ENCODE peak calls at places on chromosomes 4 and X, in nine cellular contexts. One of them, this sample, is unnamed.

GRCh38 chr4:128600410-128600809 is 209.1 kb upstream of the JADE1 start:
- DNase-seq in heart right ventricle: no peak
- DNase-seq in brain microvascular endothelial cell: no peak
- DNase-seq in fibroblast of lung: peak; percentile 61
- DNase-seq in left lung: no peak
- DNase-seq in testis: peak; percentile 53
- DNase-seq in naive thymus-derived CD4-positive, alpha-beta T cell: no peak
- DNase-seq in OCI-LY7: no peak
- DNase-seq in right lobe of liver: no peak
- DNase-seq in this sample: peak; percentile 34

GRCh38 chr4:113141901-113142346 is 92.5 kb downstream of the ANK2 start:
- DNase-seq in heart right ventricle: no peak
- DNase-seq in brain microvascular endothelial cell: peak; percentile 73
- DNase-seq in fibroblast of lung: peak; percentile 80
- DNase-seq in left lung: no peak
- DNase-seq in testis: no peak
- DNase-seq in naive thymus-derived CD4-positive, alpha-beta T cell: no peak
- DNase-seq in OCI-LY7: no peak
- DNase-seq in right lobe of liver: no peak
- DNase-seq in this sample: no peak

GRCh38 chrX:44344194-44344593 is 722 bp upstream of the EFHC2 start:
- DNase-seq in heart right ventricle: no peak
- DNase-seq in brain microvascular endothelial cell: no peak
- DNase-seq in fibroblast of lung: no peak
- DNase-seq in left lung: peak; percentile 41
- DNase-seq in testis: peak; percentile 14
- DNase-seq in naive thymus-derived CD4-positive, alpha-beta T cell: peak; percentile 61
- DNase-seq in OCI-LY7: no peak
- DNase-seq in right lobe of liver: peak; percentile 40
- DNase-seq in this sample: peak; percentile 9

GRCh38 chrX:107563851-107564250 is 64.5 kb upstream of the PRPS1 start:
- DNase-seq in heart right ventricle: no peak
- DNase-seq in brain microvascular endothelial cell: no peak
- DNase-seq in fibroblast of lung: no peak
- DNase-seq in left lung: no peak
- DNase-seq in testis: no peak
- DNase-seq in naive thymus-derived CD4-positive, alpha-beta T cell: no peak
- DNase-seq in OCI-LY7: no peak
- DNase-seq in right lobe of liver: no peak
- DNase-seq in this sample: no peak

GRCh38 chrX:113833656-113834055 is 750.2 kb upstream of the HTR2C start:
- DNase-seq in heart right ventricle: no peak
- DNase-seq in brain microvascular endothelial cell: no peak
- DNase-seq in fibroblast of lung: no peak
- DNase-seq in left lung: no peak
- DNase-seq in testis: no peak
- DNase-seq in naive thymus-derived CD4-positive, alpha-beta T cell: no peak
- DNase-seq in OCI-LY7: no peak
- DNase-seq in right lobe of liver: no peak
- DNase-seq in this sample: no peak

GRCh38 chr4:152780267-152780811 is 585 bp downstream of the ARFIP1 start:
- DNase-seq in heart right ventricle: peak; percentile 11
- DNase-seq in brain microvascular endothelial cell: peak; percentile 9
- DNase-seq in fibroblast of lung: no peak
- DNase-seq in left lung: no peak
- DNase-seq in testis: peak; percentile 41
- DNase-seq in naive thymus-derived CD4-positive, alpha-beta T cell: no peak
- DNase-seq in OCI-LY7: no peak
- DNase-seq in right lobe of liver: no peak
- DNase-seq in this sample: no peak

GRCh38 chr4:184544711-184545409 is 70.5 kb upstream of the IRF2 start:
- DNase-seq in heart right ventricle: no peak
- DNase-seq in brain microvascular endothelial cell: no peak
- DNase-seq in fibroblast of lung: peak; percentile 21
- DNase-seq in left lung: no peak
- DNase-seq in testis: no peak
- DNase-seq in naive thymus-derived CD4-positive, alpha-beta T cell: no peak
- DNase-seq in OCI-LY7: no peak
- DNase-seq in right lobe of liver: no peak
- DNase-seq in this sample: no peak

GRCh38 chr4:85756938-85757337 is 282.0 kb downstream of the ARHGAP24 start:
- DNase-seq in heart right ventricle: peak; percentile 61
- DNase-seq in brain microvascular endothelial cell: peak; percentile 48
- DNase-seq in fibroblast of lung: peak; percentile 63
- DNase-seq in left lung: no peak
- DNase-seq in testis: no peak
- DNase-seq in naive thymus-derived CD4-positive, alpha-beta T cell: no peak
- DNase-seq in OCI-LY7: peak; percentile 68
- DNase-seq in right lobe of liver: no peak
- DNase-seq in this sample: peak; percentile 15

GRCh38 chrX:41716767-41717473 is 7.1 kb upstream of the GPR82 start:
- DNase-seq in heart right ventricle: no peak
- DNase-seq in brain microvascular endothelial cell: no peak
- DNase-seq in fibroblast of lung: no peak
- DNase-seq in left lung: no peak
- DNase-seq in testis: no peak
- DNase-seq in naive thymus-derived CD4-positive, alpha-beta T cell: no peak
- DNase-seq in OCI-LY7: no peak
- DNase-seq in right lobe of liver: no peak
- DNase-seq in this sample: peak; percentile 54

GRCh38 chr4:139875456-139875855 is 209.8 kb downstream of the MGST2 start:
- DNase-seq in heart right ventricle: no peak
- DNase-seq in brain microvascular endothelial cell: no peak
- DNase-seq in fibroblast of lung: no peak
- DNase-seq in left lung: no peak
- DNase-seq in testis: no peak
- DNase-seq in naive thymus-derived CD4-positive, alpha-beta T cell: no peak
- DNase-seq in OCI-LY7: no peak
- DNase-seq in right lobe of liver: no peak
- DNase-seq in this sample: no peak

GRCh38 chr4:10093801-10094552 is 22.6 kb downstream of the WDR1 start:
- DNase-seq in heart right ventricle: peak; percentile 75
- DNase-seq in brain microvascular endothelial cell: peak; percentile 96
- DNase-seq in fibroblast of lung: peak; percentile 64
- DNase-seq in left lung: no peak
- DNase-seq in testis: no peak
- DNase-seq in naive thymus-derived CD4-positive, alpha-beta T cell: no peak
- DNase-seq in OCI-LY7: no peak
- DNase-seq in right lobe of liver: no peak
- DNase-seq in this sample: no peak

GRCh38 chrX:70480660-70481018 is 36.0 kb downstream of the DLG3 start:
- DNase-seq in heart right ventricle: peak; percentile 41
- DNase-seq in brain microvascular endothelial cell: peak; percentile 20
- DNase-seq in fibroblast of lung: no peak
- DNase-seq in left lung: no peak
- DNase-seq in testis: peak; percentile 43
- DNase-seq in naive thymus-derived CD4-positive, alpha-beta T cell: no peak
- DNase-seq in OCI-LY7: no peak
- DNase-seq in right lobe of liver: no peak
- DNase-seq in this sample: no peak
- H3K27ac ChIP-seq in heart right ventricle: peak overlapping the region; percentile 83
- H3K27ac ChIP-seq in brain microvascular endothelial cell: peak overlapping the region; percentile 91
- H3K27ac ChIP-seq in fibroblast of lung: peak overlapping the region; percentile 89
- H3K27ac ChIP-seq in left lung: no peak overlapping the region
- H3K27ac ChIP-seq in testis: no peak overlapping the region
- H3K27ac ChIP-seq in naive thymus-derived CD4-positive, alpha-beta T cell: no peak overlapping the region
- H3K27ac ChIP-seq in OCI-LY7: no peak overlapping the region
- H3K27ac ChIP-seq in right lobe of liver: no peak overlapping the region
- H3K27ac ChIP-seq in this sample: peak overlapping the region; percentile 89

DNA sequence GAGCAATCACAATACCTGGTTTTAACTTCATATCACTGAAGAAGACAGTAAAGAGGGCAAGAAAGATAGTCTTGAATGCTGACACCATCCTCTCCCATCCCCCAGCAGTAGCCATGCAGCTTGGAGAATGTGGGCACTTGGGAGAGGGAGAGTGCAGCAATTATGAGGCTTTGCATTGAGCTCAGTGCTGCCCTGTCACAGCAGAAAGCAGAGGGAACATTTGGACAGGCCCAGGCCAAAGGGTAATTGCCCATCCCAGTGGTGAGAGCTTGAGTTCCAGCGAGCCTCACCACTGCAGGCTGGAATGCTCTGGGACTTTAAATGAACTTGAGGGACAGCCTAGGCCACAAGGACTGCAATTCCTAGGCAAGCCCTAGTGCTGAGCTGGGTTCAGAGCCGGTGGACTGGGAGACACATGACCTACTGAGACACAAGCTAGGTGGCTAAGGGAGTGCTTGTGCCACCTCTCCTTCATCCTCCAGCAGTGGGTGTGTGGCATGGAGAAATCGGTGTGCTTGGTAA is 36.3 kb downstream of the CORIN start:
- DNase-seq in heart right ventricle: no peak
- DNase-seq in brain microvascular endothelial cell: no peak
- DNase-seq in fibroblast of lung: no peak
- DNase-seq in left lung: no peak
- DNase-seq in testis: no peak
- DNase-seq in naive thymus-derived CD4-positive, alpha-beta T cell: no peak
- DNase-seq in OCI-LY7: no peak
- DNase-seq in right lobe of liver: no peak
- DNase-seq in this sample: no peak
- H3K36me3 ChIP-seq in heart right ventricle: no peaks in the 10 kb centered on the region
- H3K36me3 ChIP-seq in brain microvascular endothelial cell: no peaks in the 10 kb centered on the region
- H3K36me3 ChIP-seq in fibroblast of lung: no peaks in the 10 kb centered on the region
- H3K36me3 ChIP-seq in left lung: no peaks in the 10 kb centered on the region
- H3K36me3 ChIP-seq in testis: no peaks in the 10 kb centered on the region
- H3K36me3 ChIP-seq in naive thymus-derived CD4-positive, alpha-beta T cell: no peaks in the 10 kb centered on the region
- H3K36me3 ChIP-seq in OCI-LY7: no peaks in the 10 kb centered on the region
- H3K36me3 ChIP-seq in right lobe of liver: no peaks in the 10 kb centered on the region
- H3K36me3 ChIP-seq in this sample: no peaks in the 10 kb centered on the region

GRCh38 chr4:142396279-142396678 is 449.8 kb downstream of the INPP4B start:
- DNase-seq in heart right ventricle: no peak
- DNase-seq in brain microvascular endothelial cell: no peak
- DNase-seq in fibroblast of lung: peak; percentile 33
- DNase-seq in left lung: no peak
- DNase-seq in testis: no peak
- DNase-seq in naive thymus-derived CD4-positive, alpha-beta T cell: no peak
- DNase-seq in OCI-LY7: no peak
- DNase-seq in right lobe of liver: no peak
- DNase-seq in this sample: no peak
- H3K4me3 ChIP-seq in heart right ventricle: no peak overlapping the region
- H3K4me3 ChIP-seq in brain microvascular endothelial cell: no peak overlapping the region
- H3K4me3 ChIP-seq in fibroblast of lung: no peak overlapping the region
- H3K4me3 ChIP-seq in left lung: no peak overlapping the region
- H3K4me3 ChIP-seq in testis: no peak overlapping the region
- H3K4me3 ChIP-seq in naive thymus-derived CD4-positive, alpha-beta T cell: no peak overlapping the region
- H3K4me3 ChIP-seq in OCI-LY7: no peak overlapping the region
- H3K4me3 ChIP-seq in right lobe of liver: no peak overlapping the region
- H3K4me3 ChIP-seq in this sample: no peak overlapping the region

DNA sequence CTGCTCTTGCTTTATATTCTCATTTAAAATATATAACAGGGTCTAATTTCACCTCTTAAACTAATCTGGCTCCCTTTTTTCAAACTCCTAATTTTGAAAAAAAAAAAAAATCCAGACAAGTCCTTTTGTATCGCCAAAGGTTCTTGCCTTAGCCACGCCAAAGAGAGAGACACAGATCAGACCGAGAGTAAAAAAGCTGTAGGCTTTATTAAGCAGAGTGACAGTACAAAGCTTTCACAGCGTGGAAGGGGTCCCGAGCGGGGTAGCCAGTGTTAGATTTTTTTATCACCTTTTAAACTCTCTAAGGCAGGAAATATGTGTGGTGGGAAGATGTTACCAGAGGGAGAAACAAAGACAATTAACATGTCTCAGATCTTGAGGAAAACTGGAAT is 54.1 kb downstream of the PAGE2 start:
- DNase-seq in heart right ventricle: no peak
- DNase-seq in brain microvascular endothelial cell: no peak
- DNase-seq in fibroblast of lung: no peak
- DNase-seq in left lung: no peak
- DNase-seq in testis: no peak
- DNase-seq in naive thymus-derived CD4-positive, alpha-beta T cell: no peak
- DNase-seq in OCI-LY7: no peak
- DNase-seq in right lobe of liver: no peak
- DNase-seq in this sample: no peak
- H3K27ac ChIP-seq in heart right ventricle: no peak overlapping the region
- H3K27ac ChIP-seq in brain microvascular endothelial cell: no peak overlapping the region
- H3K27ac ChIP-seq in fibroblast of lung: no peak overlapping the region
- H3K27ac ChIP-seq in left lung: no peak overlapping the region
- H3K27ac ChIP-seq in testis: no peak overlapping the region
- H3K27ac ChIP-seq in naive thymus-derived CD4-positive, alpha-beta T cell: no peak overlapping the region
- H3K27ac ChIP-seq in OCI-LY7: no peak overlapping the region
- H3K27ac ChIP-seq in right lobe of liver: no peak overlapping the region
- H3K27ac ChIP-seq in this sample: no peak overlapping the region

DNA sequence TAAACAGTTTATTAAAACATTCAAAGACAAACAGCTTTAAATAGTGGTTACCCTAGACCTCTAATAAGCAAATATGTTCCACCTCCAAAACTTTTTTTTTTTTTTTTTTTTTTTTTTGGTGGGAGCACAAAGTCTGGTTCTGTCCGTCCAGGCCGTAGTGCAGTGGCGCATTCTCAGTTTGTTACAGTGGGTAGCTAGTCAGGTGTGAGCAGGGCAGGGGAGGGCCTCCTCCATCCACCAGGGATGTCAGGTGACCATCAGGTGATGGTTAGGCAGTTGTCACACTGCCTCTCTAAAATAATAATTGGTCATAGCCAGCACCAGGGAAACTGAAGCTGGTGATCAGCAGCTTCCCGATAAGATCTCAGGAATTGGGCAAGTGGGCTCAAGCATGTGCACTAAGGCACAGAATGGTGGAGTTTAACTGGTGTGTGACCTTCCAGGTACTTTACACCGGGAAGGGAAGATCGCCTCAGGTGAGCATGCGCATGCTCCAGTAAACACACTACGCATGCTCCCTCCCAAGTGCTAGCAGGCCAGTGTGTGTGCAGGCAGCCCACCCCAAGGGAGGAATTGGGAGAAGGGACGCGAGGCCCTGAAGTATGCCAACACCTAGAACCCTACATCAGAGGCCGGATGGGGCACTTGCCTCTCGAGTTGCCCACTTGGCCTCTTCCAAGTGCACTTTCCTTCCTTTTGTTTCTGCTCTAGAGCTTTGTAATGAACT is 27.2 kb downstream of the TNIP2 start:
- DNase-seq in heart right ventricle: no peak
- DNase-seq in brain microvascular endothelial cell: no peak
- DNase-seq in fibroblast of lung: no peak
- DNase-seq in left lung: peak; percentile 22
- DNase-seq in testis: no peak
- DNase-seq in naive thymus-derived CD4-positive, alpha-beta T cell: no peak
- DNase-seq in OCI-LY7: no peak
- DNase-seq in right lobe of liver: no peak
- DNase-seq in this sample: no peak
- H3K36me3 ChIP-seq in heart right ventricle: no peaks in the 10 kb centered on the region
- H3K36me3 ChIP-seq in brain microvascular endothelial cell: peaks cover 28% of the 10 kb centered on the region
- H3K36me3 ChIP-seq in fibroblast of lung: peaks cover 15% of the 10 kb centered on the region
- H3K36me3 ChIP-seq in left lung: peaks cover 69% of the 10 kb centered on the region
- H3K36me3 ChIP-seq in testis: no peaks in the 10 kb centered on the region
- H3K36me3 ChIP-seq in naive thymus-derived CD4-positive, alpha-beta T cell: no peaks in the 10 kb centered on the region
- H3K36me3 ChIP-seq in OCI-LY7: peaks cover 25% of the 10 kb centered on the region
- H3K36me3 ChIP-seq in right lobe of liver: peaks cover 6% of the 10 kb centered on the region
- H3K36me3 ChIP-seq in this sample: peaks cover 2% of the 10 kb centered on the region

GRCh38 chrX:46863072-46863471 is 26.2 kb downstream of the RP2 start:
- DNase-seq in heart right ventricle: no peak
- DNase-seq in brain microvascular endothelial cell: no peak
- DNase-seq in fibroblast of lung: no peak
- DNase-seq in left lung: no peak
- DNase-seq in testis: no peak
- DNase-seq in naive thymus-derived CD4-positive, alpha-beta T cell: no peak
- DNase-seq in OCI-LY7: no peak
- DNase-seq in right lobe of liver: no peak
- DNase-seq in this sample: no peak
- H3K4me3 ChIP-seq in heart right ventricle: no peak overlapping the region
- H3K4me3 ChIP-seq in brain microvascular endothelial cell: no peak overlapping the region
- H3K4me3 ChIP-seq in fibroblast of lung: no peak overlapping the region
- H3K4me3 ChIP-seq in left lung: no peak overlapping the region
- H3K4me3 ChIP-seq in testis: no peak overlapping the region
- H3K4me3 ChIP-seq in naive thymus-derived CD4-positive, alpha-beta T cell: no peak overlapping the region
- H3K4me3 ChIP-seq in OCI-LY7: no peak overlapping the region
- H3K4me3 ChIP-seq in right lobe of liver: no peak overlapping the region
- H3K4me3 ChIP-seq in this sample: no peak overlapping the region

GRCh38 chr4:86961605-86962295 is 26.9 kb downstream of the AFF1 start:
- DNase-seq in heart right ventricle: no peak
- DNase-seq in brain microvascular endothelial cell: no peak
- DNase-seq in fibroblast of lung: peak; percentile 51
- DNase-seq in left lung: no peak
- DNase-seq in testis: no peak
- DNase-seq in naive thymus-derived CD4-positive, alpha-beta T cell: no peak
- DNase-seq in OCI-LY7: peak; percentile 95
- DNase-seq in right lobe of liver: no peak
- DNase-seq in this sample: no peak
- H3K27ac ChIP-seq in heart right ventricle: no peak overlapping the region
- H3K27ac ChIP-seq in brain microvascular endothelial cell: no peak overlapping the region
- H3K27ac ChIP-seq in fibroblast of lung: no peak overlapping the region
- H3K27ac ChIP-seq in left lung: no peak overlapping the region
- H3K27ac ChIP-seq in testis: no peak overlapping the region
- H3K27ac ChIP-seq in naive thymus-derived CD4-positive, alpha-beta T cell: no peak overlapping the region
- H3K27ac ChIP-seq in OCI-LY7: peak overlapping the region; percentile 100
- H3K27ac ChIP-seq in right lobe of liver: no peak overlapping the region
- H3K27ac ChIP-seq in this sample: no peak overlapping the region

This sample was measured in small intestine.